ENCODE peak calls at places on chromosomes 16 and 17, in six cellular contexts. J is 8988T; L is NCI-H1436; U is KBM-7; C is NCI-H1092 treated with DMSO at 0.1 percent for 48 hours; I is Jurkat, Clone E6-1. B is an unnamed sample.

GRCh38 chr17:60827920-60828319 is 150.3 kb downstream of the BCAS3 start:
- DNase-seq in I (no peak), L (no peak), C (no peak), J (no peak), U (no peak), B (no peak)

GRCh38 chr16:57377080-57377841 is 5.0 kb downstream of the CX3CL1 start:
- DNase-seq in J (no peak), U (no peak), C (no peak), I (no peak), L (no peak), B (peak)

GRCh38 chr16:75305364-75306101 is 54.1 kb upstream of the BCAR1 start:
- DNase-seq in C (no peak), I (peak), J (peak), L (peak), U (peak), B (peak)

GRCh38 chr17:49699967-49700575 is 7.7 kb downstream of the SLC35B1 start:
- DNase-seq in C (no peak), L (no peak), I (no peak), U (no peak), J (no peak), B (no peak)

GRCh38 chr17:81053043-81053970 is 18.4 kb downstream of the BAIAP2 start:
- DNase-seq in C (no peak), I (no peak), U (no peak), L (no peak), J (no peak), B (no peak)

GRCh38 chr16:57277586-57277985 is 6.9 kb downstream of the PLLP start:
- DNase-seq in U (peak), J (peak), C (no peak), I (peak), L (no peak), B (no peak)

GRCh38 chr16:24977673-24978065 is 37.5 kb downstream of the ARHGAP17 start:
- DNase-seq in C (no peak), J (no peak), L (no peak), U (no peak), I (no peak), B (no peak)

GRCh38 chr16:12639044-12639443 is 164.6 kb downstream of the CPPED1 start:
- DNase-seq in J (no peak), I (no peak), C (no peak), U (no peak), L (no peak), B (no peak)

GRCh38 chr16:2436110-2436509 is 6.9 kb downstream of the CCNF start:
- DNase-seq in J (no peak), C (no peak), U (no peak), I (no peak), L (no peak), B (no peak)

GRCh38 chr17:15884731-15885130 is 60.2 kb upstream of the ADORA2B start:
- DNase-seq in C (no peak), I (no peak), J (no peak), L (no peak), U (no peak), B (no peak)

GRCh38 chr16:1642148-1642547 is 30.0 kb downstream of the CRAMP1 start:
- DNase-seq in C (no peak), U (no peak), L (no peak), J (no peak), I (no peak), B (no peak)

GRCh38 chr16:10834766-10835165 is 16.2 kb upstream of the TVP23A start:
- DNase-seq in I (no peak), U (no peak), L (no peak), C (no peak), J (no peak), B (no peak)

GRCh38 chr16:60729052-60729451 is 1307.2 kb downstream of the CDH8 start:
- DNase-seq in L (no peak), I (no peak), C (no peak), J (no peak), U (no peak), B (no peak)

GRCh38 chr17:6470751-6471521 is 26.7 kb downstream of the PIMREG start:
- DNase-seq in U (no peak), C (no peak), L (no peak), J (no peak), I (no peak), B (no peak)

GRCh38 chr17:82065638-82066303 is at the start of gene DUS1L:
- DNase-seq in C (peak), L (peak), U (peak), J (no peak), I (peak), B (peak)

GRCh38 chr16:64206877-64207276 is 915.0 kb downstream of the CDH11 start:
- DNase-seq in I (no peak), U (no peak), L (no peak), J (no peak), C (no peak), B (no peak)

GRCh38 chr17:29707212-29707571 is 84.5 kb upstream of the CORO6 start:
- DNase-seq in L (no peak), J (no peak), I (no peak), C (no peak), U (no peak), B (no peak)

GRCh38 chr16:73025506-73026131 is 22.3 kb downstream of the ZFHX3 start:
- DNase-seq in C (no peak), L (no peak), J (no peak), I (no peak), U (no peak), B (peak)

GRCh38 chr16:21953541-21953902 is 361 bp downstream of the UQCRC2 start:
- DNase-seq in J (no peak), U (no peak), I (no peak), C (no peak), L (no peak), B (no peak)

GRCh38 chr17:17191346-17191792 is 14.8 kb downstream of the PLD6 start:
- DNase-seq in U (no peak), J (peak), I (no peak), C (no peak), L (no peak), B (no peak)

GRCh38 chr17:68468334-68468733 is 11.0 kb upstream of the WIPI1 start:
- DNase-seq in U (no peak), I (no peak), C (no peak), J (no peak), L (no peak), B (no peak)

GRCh38 chr17:44345497-44346026 is 460 bp downstream of the GRN start:
- DNase-seq in J (no peak), U (peak), L (peak), I (peak), C (peak), B (peak)

GRCh38 chr17:81411305-81411704 is 16.0 kb downstream of the BAHCC1 start:
- DNase-seq in J (no peak), I (no peak), U (no peak), L (no peak), C (no peak), B (no peak)

GRCh38 chr17:81578561-81579225 is 26.5 kb upstream of the FAAP100 start:
- DNase-seq in U (peak), I (no peak), L (no peak), J (no peak), C (no peak), B (no peak)

GRCh38 chr17:79080761-79081290 is 6.2 kb downstream of the ENGASE start:
- DNase-seq in I (no peak), J (no peak), C (no peak), U (no peak), L (no peak), B (no peak)

GRCh38 chr16:35148748-35149147 is 1689.3 kb downstream of the TP53TG3F start:
- DNase-seq in I (no peak), C (no peak), L (no peak), U (no peak), J (no peak), B (no peak)

GRCh38 chr16:982152-983043 is 828 bp downstream of the SOX8 start:
- DNase-seq in U (no peak), C (no peak), J (no peak), L (no peak), I (no peak), B (no peak)

GRCh38 chr17:8870406-8871040 is 3.0 kb upstream of the PIK3R6 start:
- DNase-seq in L (no peak), I (no peak), C (no peak), U (no peak), J (no peak), B (no peak)

GRCh38 chr16:3180445-3180878 is 7.5 kb upstream of the OR1F1 start:
- DNase-seq in L (no peak), C (no peak), I (no peak), J (no peak), U (no peak), B (peak)

GRCh38 chr16:89873822-89874689 is 664 bp downstream of the TCF25 start:
- DNase-seq in L (peak), U (peak), C (peak), I (peak), J (peak), B (peak)

B was measured in BE2C.